ENCODE peak calls at places on chromosomes 13 and 19, in seven cellular contexts. D is Kasumi-1, L is body of pancreas, B is C1 segment of cervical spinal cord, F is ELR, I is HS-5, G is NCI-H1930. K is an unnamed sample.

GRCh38 chr13:114313061-114313860 is 1.0 kb upstream of the CHAMP1 start:
- DNase-seq in D (no peak), L (no peak), B (no peak), F (peak), I (no peak), G (no peak), K (peak)

GRCh38 chr13:112741835-112742570 is 52.2 kb downstream of the ATP11A start:
- DNase-seq in D (no peak), L (no peak), B (no peak), F (no peak), I (no peak), G (no peak), K (no peak)

GRCh38 chr13:101190337-101190736 is 226.0 kb downstream of the NALCN start:
- DNase-seq in D (no peak), L (no peak), B (no peak), F (no peak), I (no peak), G (no peak), K (no peak)

GRCh38 chr19:5718032-5718578 is 1.8 kb downstream of the LONP1 start:
- DNase-seq in D (no peak), L (no peak), B (no peak), F (peak), I (no peak), G (no peak), K (no peak)

GRCh38 chr19:35251456-35251855 is 2.7 kb downstream of the LSR start:
- DNase-seq in D (no peak), L (no peak), B (no peak), F (no peak), I (no peak), G (no peak), K (no peak)

GRCh38 chr19:802497-802887 is 5.2 kb downstream of the PTBP1 start:
- DNase-seq in D (no peak), L (no peak), B (no peak), F (no peak), I (no peak), G (no peak), K (peak)

GRCh38 chr19:9981406-9982260 is 28.7 kb downstream of the COL5A3 start:
- DNase-seq in D (no peak), L (no peak), B (no peak), F (no peak), I (no peak), G (no peak), K (no peak)

GRCh38 chr13:39452412-39452811 is 150.6 kb downstream of the LHFPL6 start:
- DNase-seq in D (no peak), L (no peak), B (no peak), F (no peak), I (no peak), G (no peak), K (no peak)

GRCh38 chr19:3604987-3605343 is 1.7 kb downstream of the TBXA2R start:
- DNase-seq in D (no peak), L (no peak), B (no peak), F (no peak), I (no peak), G (no peak), K (no peak)

GRCh38 chr19:2854849-2855248 is 12.3 kb upstream of the ZNF556 start:
- DNase-seq in D (no peak), L (no peak), B (no peak), F (no peak), I (no peak), G (no peak), K (no peak)